ENCODE peak calls at places on chromosomes 11 and 22, in five cellular contexts. One of them, this sample, is unnamed.

GRCh38 chr22:35841907-35842518 is 124.3 kb downstream of the APOL5 start:
- DNase-seq in MM.1S: no peak
- DNase-seq in upper lobe of left lung: no peak
- DNase-seq in cardiac muscle cell: no peak
- DNase-seq in chondrocyte: no peak
- DNase-seq in this sample: no peak

GRCh38 chr22:19291218-19291579 is 320 bp downstream of the CLTCL1 start:
- DNase-seq in MM.1S: no peak
- DNase-seq in upper lobe of left lung: peak
- DNase-seq in cardiac muscle cell: peak
- DNase-seq in chondrocyte: peak
- DNase-seq in this sample: peak

GRCh38 chr11:34784318-34784841 is 131.8 kb downstream of the APIP start:
- DNase-seq in MM.1S: peak
- DNase-seq in upper lobe of left lung: no peak
- DNase-seq in cardiac muscle cell: no peak
- DNase-seq in chondrocyte: no peak
- DNase-seq in this sample: no peak

GRCh38 chr11:107549253-107549953 is 16.1 kb downstream of the ALKBH8 start:
- DNase-seq in MM.1S: peak
- DNase-seq in upper lobe of left lung: no peak
- DNase-seq in cardiac muscle cell: peak
- DNase-seq in chondrocyte: no peak
- DNase-seq in this sample: peak

GRCh38 chr22:39778055-39778454 is 115.5 kb downstream of the ENTHD1 start:
- DNase-seq in MM.1S: no peak
- DNase-seq in upper lobe of left lung: no peak
- DNase-seq in cardiac muscle cell: no peak
- DNase-seq in chondrocyte: no peak
- DNase-seq in this sample: no peak

GRCh38 chr22:37998543-37998942 is 14.2 kb upstream of the SOX10 start:
- DNase-seq in MM.1S: no peak
- DNase-seq in upper lobe of left lung: no peak
- DNase-seq in cardiac muscle cell: peak
- DNase-seq in chondrocyte: no peak
- DNase-seq in this sample: no peak

GRCh38 chr11:33475999-33476398 is 218.8 kb downstream of the HIPK3 start:
- DNase-seq in MM.1S: peak
- DNase-seq in upper lobe of left lung: no peak
- DNase-seq in cardiac muscle cell: peak
- DNase-seq in chondrocyte: no peak
- DNase-seq in this sample: no peak

GRCh38 chr22:38865201-38866023 is 6.6 kb downstream of the CBX6 start:
- DNase-seq in MM.1S: no peak
- DNase-seq in upper lobe of left lung: peak
- DNase-seq in cardiac muscle cell: no peak
- DNase-seq in chondrocyte: peak
- DNase-seq in this sample: no peak

DNA sequence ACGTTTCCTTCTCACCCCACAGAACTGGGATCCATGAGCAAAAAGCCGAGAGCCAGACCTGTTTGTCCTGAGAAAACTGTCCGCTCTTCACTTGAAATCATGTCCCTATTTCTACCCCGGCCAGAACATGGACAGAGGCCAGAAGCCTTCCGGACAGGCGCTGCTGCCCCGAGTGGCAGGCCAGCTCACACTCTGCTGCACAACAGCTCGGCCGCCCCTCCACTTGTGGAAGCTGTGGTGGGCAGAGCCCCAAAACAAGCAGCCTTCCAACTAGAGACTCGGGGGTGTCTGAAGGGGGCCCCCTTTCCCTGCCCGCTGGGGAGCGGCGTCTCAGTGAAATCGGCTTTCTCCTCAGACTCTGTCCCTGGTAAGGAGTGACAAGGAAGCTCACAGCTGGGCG is 24.0 kb downstream of the CD5 start:
- DNase-seq in MM.1S: no peak
- DNase-seq in upper lobe of left lung: no peak
- DNase-seq in cardiac muscle cell: peak
- DNase-seq in chondrocyte: no peak
- DNase-seq in this sample: no peak
- TF ChIP-seq CTCF in MM.1S: no peak
- TF ChIP-seq CTCF in upper lobe of left lung: no peak
- TF ChIP-seq CTCF in cardiac muscle cell: peak
- TF ChIP-seq CTCF in chondrocyte: peak
- TF ChIP-seq CTCF in this sample: no peak

DNA sequence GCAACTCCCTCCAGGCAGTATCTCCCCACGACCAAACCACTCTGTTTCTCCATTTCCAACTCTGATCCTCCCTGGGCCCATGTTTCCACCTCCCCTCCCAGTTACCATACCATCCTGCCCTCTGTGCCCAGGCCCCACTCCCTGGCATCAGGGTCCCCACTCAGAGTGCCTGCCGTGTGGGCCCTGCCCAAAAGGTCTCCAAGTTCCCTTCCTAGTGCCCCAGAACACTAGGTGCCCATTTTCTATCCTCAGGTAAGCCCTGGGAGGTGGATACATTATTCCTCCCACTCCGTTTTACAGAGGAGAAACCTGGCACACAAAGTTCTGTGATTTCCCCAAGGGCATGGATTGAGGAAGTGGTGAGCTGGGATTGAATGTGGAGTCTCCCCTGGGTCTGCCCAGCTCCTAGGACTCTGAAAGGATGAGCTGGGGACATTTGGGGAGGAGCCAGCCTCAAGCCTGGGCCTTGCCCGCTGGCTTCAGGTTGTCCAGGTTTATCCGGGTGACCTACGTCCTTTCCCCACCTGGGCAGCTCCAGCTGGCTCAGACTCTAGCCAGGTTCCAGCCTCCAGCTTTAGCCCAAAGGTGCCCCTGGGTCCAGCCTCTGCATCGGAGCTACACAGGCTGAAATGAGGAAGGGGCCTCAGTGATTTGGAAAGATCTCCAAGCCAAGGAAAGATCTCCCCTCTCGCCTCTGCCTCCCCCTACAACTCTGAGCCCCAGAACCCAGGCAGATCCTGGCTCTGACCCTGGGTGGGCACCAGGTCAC is 2.2 kb upstream of the GSTT4 start:
- DNase-seq in MM.1S: no peak
- DNase-seq in upper lobe of left lung: no peak
- DNase-seq in cardiac muscle cell: no peak
- DNase-seq in chondrocyte: no peak
- DNase-seq in this sample: peak
- TF ChIP-seq CTCF in MM.1S: no peak
- TF ChIP-seq CTCF in upper lobe of left lung: no peak
- TF ChIP-seq CTCF in cardiac muscle cell: no peak
- TF ChIP-seq CTCF in chondrocyte: no peak
- TF ChIP-seq CTCF in this sample: no peak

GRCh38 chr11:27471067-27471587 is 1.5 kb downstream of the LGR4 start:
- DNase-seq in MM.1S: no peak
- DNase-seq in upper lobe of left lung: no peak
- DNase-seq in cardiac muscle cell: peak
- DNase-seq in chondrocyte: no peak
- DNase-seq in this sample: peak

GRCh38 chr11:27469333-27469680 is 3.3 kb downstream of the LGR4 start:
- DNase-seq in MM.1S: no peak
- DNase-seq in upper lobe of left lung: no peak
- DNase-seq in cardiac muscle cell: no peak
- DNase-seq in chondrocyte: no peak
- DNase-seq in this sample: no peak

GRCh38 chr11:27468643-27469332 is 3.8 kb downstream of the LGR4 start:
- DNase-seq in MM.1S: no peak
- DNase-seq in upper lobe of left lung: no peak
- DNase-seq in cardiac muscle cell: no peak
- DNase-seq in chondrocyte: no peak
- DNase-seq in this sample: no peak

GRCh38 chr11:27471588-27472397 is 797 bp downstream of the LGR4 start:
- DNase-seq in MM.1S: peak
- DNase-seq in upper lobe of left lung: peak
- DNase-seq in cardiac muscle cell: peak
- DNase-seq in chondrocyte: no peak
- DNase-seq in this sample: peak

GRCh38 chr11:27470166-27470565 is 2.4 kb downstream of the LGR4 start:
- DNase-seq in MM.1S: no peak
- DNase-seq in upper lobe of left lung: no peak
- DNase-seq in cardiac muscle cell: no peak
- DNase-seq in chondrocyte: no peak
- DNase-seq in this sample: no peak
- TF ChIP-seq CTCF in MM.1S: no peak
- TF ChIP-seq CTCF in upper lobe of left lung: no peak
- TF ChIP-seq CTCF in cardiac muscle cell: no peak
- TF ChIP-seq CTCF in chondrocyte: no peak
- TF ChIP-seq CTCF in this sample: no peak

GRCh38 chr11:124783002-124783401 is 17.2 kb downstream of the MSANTD2 start:
- DNase-seq in MM.1S: no peak
- DNase-seq in upper lobe of left lung: no peak
- DNase-seq in cardiac muscle cell: no peak
- DNase-seq in chondrocyte: no peak
- DNase-seq in this sample: no peak

GRCh38 chr11:124784051-124784450 is 16.2 kb downstream of the MSANTD2 start:
- DNase-seq in MM.1S: peak
- DNase-seq in upper lobe of left lung: no peak
- DNase-seq in cardiac muscle cell: no peak
- DNase-seq in chondrocyte: no peak
- DNase-seq in this sample: no peak

GRCh38 chr11:124776865-124777645 is 15.0 kb upstream of the ESAM start:
- DNase-seq in MM.1S: no peak
- DNase-seq in upper lobe of left lung: no peak
- DNase-seq in cardiac muscle cell: no peak
- DNase-seq in chondrocyte: no peak
- DNase-seq in this sample: no peak

GRCh38 chr11:124779568-124779967 is 17.5 kb upstream of the ESAM start:
- DNase-seq in MM.1S: no peak
- DNase-seq in upper lobe of left lung: no peak
- DNase-seq in cardiac muscle cell: no peak
- DNase-seq in chondrocyte: no peak
- DNase-seq in this sample: no peak

GRCh38 chr11:124778281-124778680 is 16.2 kb upstream of the ESAM start:
- DNase-seq in MM.1S: no peak
- DNase-seq in upper lobe of left lung: no peak
- DNase-seq in cardiac muscle cell: no peak
- DNase-seq in chondrocyte: no peak
- DNase-seq in this sample: no peak
- TF ChIP-seq CTCF in MM.1S: no peak
- TF ChIP-seq CTCF in upper lobe of left lung: no peak
- TF ChIP-seq CTCF in cardiac muscle cell: peak
- TF ChIP-seq CTCF in chondrocyte: peak
- TF ChIP-seq CTCF in this sample: no peak

GRCh38 chr11:131796541-131796940 is 426.1 kb downstream of the NTM start:
- DNase-seq in MM.1S: no peak
- DNase-seq in upper lobe of left lung: no peak
- DNase-seq in cardiac muscle cell: no peak
- DNase-seq in chondrocyte: no peak
- DNase-seq in this sample: no peak

GRCh38 chr11:131800452-131800851 is 430.0 kb downstream of the NTM start:
- DNase-seq in MM.1S: no peak
- DNase-seq in upper lobe of left lung: no peak
- DNase-seq in cardiac muscle cell: no peak
- DNase-seq in chondrocyte: no peak
- DNase-seq in this sample: no peak

DNA sequence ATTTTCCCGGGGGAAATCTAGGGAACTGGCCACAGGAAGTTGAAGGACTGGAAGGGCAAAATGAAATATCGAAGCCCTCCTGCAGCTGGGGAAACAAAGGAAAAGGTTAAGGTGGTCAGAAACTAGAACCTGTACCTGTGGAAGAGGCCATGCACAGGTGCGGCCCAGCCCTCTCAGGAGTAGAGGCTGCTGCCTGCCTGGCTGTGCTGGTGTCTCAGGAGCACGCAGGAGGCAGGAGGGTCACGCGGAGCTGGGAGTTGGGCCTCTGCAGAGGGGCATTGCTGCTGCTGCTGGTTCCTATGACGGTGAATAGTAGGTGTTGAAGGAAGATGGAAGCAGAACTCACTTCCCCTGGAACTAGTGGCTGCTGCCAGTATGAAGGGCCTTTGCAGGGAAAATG is 425.7 kb downstream of the NTM start:
- DNase-seq in MM.1S: no peak
- DNase-seq in upper lobe of left lung: no peak
- DNase-seq in cardiac muscle cell: no peak
- DNase-seq in chondrocyte: no peak
- DNase-seq in this sample: no peak
- TF ChIP-seq CTCF in MM.1S: no peak
- TF ChIP-seq CTCF in upper lobe of left lung: no peak
- TF ChIP-seq CTCF in cardiac muscle cell: no peak
- TF ChIP-seq CTCF in chondrocyte: no peak
- TF ChIP-seq CTCF in this sample: no peak

GRCh38 chr11:27694992-27695391 is 5.3 kb downstream of the BDNF start:
- DNase-seq in MM.1S: no peak
- DNase-seq in upper lobe of left lung: no peak
- DNase-seq in cardiac muscle cell: no peak
- DNase-seq in chondrocyte: no peak
- DNase-seq in this sample: no peak
- TF ChIP-seq CTCF in MM.1S: peak
- TF ChIP-seq CTCF in upper lobe of left lung: no peak
- TF ChIP-seq CTCF in cardiac muscle cell: peak
- TF ChIP-seq CTCF in chondrocyte: peak
- TF ChIP-seq CTCF in this sample: peak

GRCh38 chr11:6638437-6638836 is 17.2 kb downstream of the DCHS1 start:
- DNase-seq in MM.1S: no peak
- DNase-seq in upper lobe of left lung: no peak
- DNase-seq in cardiac muscle cell: no peak
- DNase-seq in chondrocyte: no peak
- DNase-seq in this sample: no peak
- TF ChIP-seq CTCF in MM.1S: no peak
- TF ChIP-seq CTCF in upper lobe of left lung: no peak
- TF ChIP-seq CTCF in cardiac muscle cell: no peak
- TF ChIP-seq CTCF in chondrocyte: no peak
- TF ChIP-seq CTCF in this sample: no peak

GRCh38 chr11:55726715-55727324 is 46.4 kb upstream of the OR5D13 start:
- DNase-seq in MM.1S: peak
- DNase-seq in upper lobe of left lung: no peak
- DNase-seq in cardiac muscle cell: no peak
- DNase-seq in chondrocyte: no peak
- DNase-seq in this sample: no peak
- TF ChIP-seq CTCF in MM.1S: peak
- TF ChIP-seq CTCF in upper lobe of left lung: no peak
- TF ChIP-seq CTCF in cardiac muscle cell: no peak
- TF ChIP-seq CTCF in chondrocyte: no peak
- TF ChIP-seq CTCF in this sample: no peak

DNA sequence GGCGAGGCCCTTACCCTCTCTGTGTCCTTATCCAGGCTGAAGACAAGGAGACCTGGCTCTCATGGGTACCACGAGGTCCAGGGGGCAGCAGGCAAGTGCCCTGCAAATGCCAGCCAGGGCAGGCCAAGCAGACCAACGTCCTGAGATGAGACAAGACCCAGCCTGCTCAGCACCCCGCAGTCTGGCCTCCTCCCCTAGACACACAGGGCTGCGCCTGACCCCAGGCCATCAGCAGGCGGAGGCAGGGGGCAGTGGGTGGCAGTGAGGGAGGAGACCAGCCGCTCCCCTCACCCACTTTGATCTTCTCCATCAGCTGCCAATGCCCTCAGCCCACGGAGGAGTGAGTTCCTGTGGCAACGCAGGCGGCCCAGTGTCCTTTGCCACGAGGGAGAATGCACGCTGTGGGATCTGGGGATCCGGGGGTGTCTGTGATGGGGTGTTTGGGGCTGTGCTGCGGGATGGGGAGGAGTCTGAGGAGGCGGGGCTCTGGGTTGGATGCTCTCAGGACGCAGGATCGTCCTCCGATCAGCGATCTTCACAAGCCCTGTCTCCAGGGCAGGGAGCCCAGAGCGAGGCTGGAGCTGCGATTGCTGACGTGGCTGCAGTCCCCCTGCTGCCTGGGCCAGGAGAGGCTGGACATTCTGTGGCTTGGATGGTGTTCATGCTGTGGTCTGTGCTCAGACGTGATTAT is 30.5 kb upstream of the PPARA start:
- DNase-seq in MM.1S: no peak
- DNase-seq in upper lobe of left lung: no peak
- DNase-seq in cardiac muscle cell: no peak
- DNase-seq in chondrocyte: no peak
- DNase-seq in this sample: no peak
- TF ChIP-seq CTCF in MM.1S: no peak
- TF ChIP-seq CTCF in upper lobe of left lung: no peak
- TF ChIP-seq CTCF in cardiac muscle cell: peak
- TF ChIP-seq CTCF in chondrocyte: no peak
- TF ChIP-seq CTCF in this sample: no peak